ENCODE peak calls at places on chromosomes 13 and 19, in four cellular contexts. U is H9, X is IMR-90, H is mesenchymal stem cell. I is an unnamed sample.

GRCh38 chr19:11138659-11139526 is 16.7 kb downstream of the SPC24 start:
- DNase-seq in H (peak; percentile 93), X (peak; percentile 77), U (peak; percentile 74), I (peak; percentile 79)

GRCh38 chr19:50821622-50822021 is 2.0 kb downstream of the KLK1 start:
- DNase-seq in U (no peak), X (no peak), H (no peak), I (no peak)

GRCh38 chr13:112183544-112184145 is 116.7 kb downstream of the SOX1 start:
- DNase-seq in H (no peak), X (no peak), U (no peak), I (no peak)

GRCh38 chr13:45179428-45179827 is 21.4 kb downstream of the KCTD4 start:
- DNase-seq in H (no peak), X (peak; percentile 63), U (no peak), I (no peak)

GRCh38 chr19:8666814-8667405 is 31.7 kb downstream of the ACTL9 start:
- DNase-seq in X (no peak), H (no peak), U (no peak), I (no peak)

GRCh38 chr13:40910324-40911050 is 108.6 kb downstream of the ELF1 start:
- DNase-seq in H (no peak), X (peak; percentile 55), U (no peak), I (peak; percentile 11)

GRCh38 chr13:107827840-107828549 is 387.3 kb downstream of the LIG4 start:
- DNase-seq in U (no peak), X (no peak), H (no peak), I (no peak)

GRCh38 chr13:29428310-29428991 is 167.0 kb downstream of the SLC7A1 start:
- DNase-seq in H (peak; percentile 35), X (no peak), U (peak; percentile 73), I (peak; percentile 33)

GRCh38 chr19:38149597-38149996 is 74.4 kb downstream of the DPF1 start:
- DNase-seq in X (peak; percentile 22), U (no peak), H (no peak), I (no peak)

GRCh38 chr19:38839816-38840582 is 8.4 kb upstream of the ECH1 start:
- DNase-seq in U (no peak), H (no peak), X (peak; percentile 40), I (no peak)

GRCh38 chr19:14952767-14953166 is 11.5 kb downstream of the OR7C2 start:
- DNase-seq in U (no peak), H (no peak), X (no peak), I (no peak)

GRCh38 chr19:48964205-48965032 is 690 bp upstream of the FTL start:
- DNase-seq in H (peak; percentile 86), U (no peak), X (peak; percentile 44), I (peak; percentile 39)

GRCh38 chr19:15379996-15380647 is 535 bp upstream of the AKAP8 start:
- DNase-seq in H (peak; percentile 51), X (peak; percentile 11), U (peak; percentile 89), I (peak; percentile 87)

GRCh38 chr19:28483197-28483596 is 729.8 kb downstream of the UQCRFS1 start:
- DNase-seq in X (no peak), U (no peak), H (no peak), I (no peak)

GRCh38 chr19:28486934-28487333 is 726.0 kb downstream of the UQCRFS1 start:
- DNase-seq in U (no peak), X (no peak), H (no peak), I (no peak)

GRCh38 chr19:28482221-28482620 is 730.7 kb downstream of the UQCRFS1 start:
- DNase-seq in U (peak; percentile 93), H (no peak), X (no peak), I (no peak)

GRCh38 chr19:28485300-28485699 is 727.7 kb downstream of the UQCRFS1 start:
- DNase-seq in U (no peak), H (no peak), X (no peak), I (no peak)

GRCh38 chr19:28481674-28482073 is 731.3 kb downstream of the UQCRFS1 start:
- DNase-seq in H (no peak), U (no peak), X (no peak), I (no peak)
- H3K23ac ChIP-seq in H (no peak overlapping the region), U (no peak overlapping the region), X (no peak overlapping the region), I (no peak overlapping the region)

GRCh38 chr19:58183822-58184215 is 958 bp downstream of the ZNF274 start:
- DNase-seq in U (no peak), H (no peak), X (no peak), I (no peak)
- H3K23ac ChIP-seq in U (no peak overlapping the region), H (no peak overlapping the region), X (peak overlapping the region; percentile 93), I (no peak overlapping the region)

GRCh38 chr19:33399081-33399744 is 25.7 kb downstream of the CEBPG start:
- DNase-seq in U (no peak), H (no peak), X (no peak), I (no peak)

GRCh38 chr19:33395561-33396550 is 22.3 kb downstream of the CEBPG start:
- DNase-seq in U (no peak), H (no peak), X (peak; percentile 41), I (no peak)

GRCh38 chr19:33398361-33399060 is 25.0 kb downstream of the CEBPG start:
- DNase-seq in X (no peak), H (no peak), U (no peak), I (no peak)

GRCh38 chr19:33396701-33397535 is 23.4 kb downstream of the CEBPG start:
- DNase-seq in X (no peak), U (no peak), H (no peak), I (no peak)

GRCh38 chr19:33397536-33398360 is 24.2 kb downstream of the CEBPG start:
- DNase-seq in H (no peak), X (no peak), U (peak; percentile 68), I (no peak)
- H3K23ac ChIP-seq in H (no peak overlapping the region), X (no peak overlapping the region), U (no peak overlapping the region), I (no peak overlapping the region)

GRCh38 chr19:805161-805561 is 7.9 kb downstream of the PTBP1 start:
- DNase-seq in U (no peak), X (no peak), H (no peak), I (no peak)

GRCh38 chr19:804419-805160 is 7.3 kb downstream of the PTBP1 start:
- DNase-seq in U (peak; percentile 25), H (no peak), X (no peak), I (no peak)

GRCh38 chr19:806815-807421 is 9.7 kb downstream of the PTBP1 start:
- DNase-seq in X (no peak), H (no peak), U (no peak), I (peak; percentile 4)

GRCh38 chr19:807627-808175 is 10.4 kb downstream of the PTBP1 start:
- DNase-seq in H (no peak), X (no peak), U (no peak), I (no peak)

GRCh38 chr19:805600-806550 is 8.6 kb downstream of the PTBP1 start:
- DNase-seq in X (no peak), H (no peak), U (no peak), I (no peak)
- H3K23ac ChIP-seq in X (no peak overlapping the region), H (no peak overlapping the region), U (no peak overlapping the region), I (no peak overlapping the region)

GRCh38 chr19:40530091-40530901 is 46.4 kb upstream of the SHKBP1 start:
- DNase-seq in X (no peak), H (no peak), U (peak; percentile 63), I (no peak)
- H3K23ac ChIP-seq in X (no peak overlapping the region), H (no peak overlapping the region), U (no peak overlapping the region), I (no peak overlapping the region)

GRCh38 chr19:860481-861098 is 1.1 kb downstream of the CFD start:
- DNase-seq in H (peak; percentile 51), U (no peak), X (peak; percentile 75), I (peak; percentile 55)
- H3K23ac ChIP-seq in H (peak overlapping the region; percentile 14), U (no peak overlapping the region), X (no peak overlapping the region), I (no peak overlapping the region)

I was measured in trophoblast cell.